ENCODE peak calls at places on chromosomes 11 and 22, in nine cellular contexts. R is A673, D is PC-9, M is endodermal cell, B is HFFc6, A is endothelial cell, Q is HFF-Myc, Y is vagina, V is dorsolateral prefrontal cortex. G is an unnamed sample.

GRCh38 chr11:38598413-38598812 is 2000.4 kb upstream of the RAG2 start:
- DNase-seq in R (no peak), D (no peak), M (no peak), B (no peak), A (peak; percentile 5), Q (no peak), Y (no peak), V (no peak), G (no peak)

GRCh38 chr11:112391086-112391485 is 130.4 kb upstream of the PLET1 start:
- DNase-seq in R (no peak), D (no peak), M (no peak), B (no peak), A (no peak), Q (no peak), Y (no peak), V (no peak), G (no peak)

GRCh38 chr11:1640076-1640946 is 10.7 kb downstream of the KRTAP5-5 start:
- DNase-seq in R (peak; percentile 33), D (no peak), M (peak; percentile 90), B (no peak), A (peak; percentile 66), Q (no peak), Y (no peak), V (no peak), G (peak; percentile 63)

GRCh38 chr11:86559311-86559945 is 113.0 kb downstream of the ME3 start:
- DNase-seq in R (peak; percentile 31), D (no peak), M (no peak), B (peak; percentile 86), A (no peak), Q (no peak), Y (peak; percentile 79), V (no peak), G (peak; percentile 69)

GRCh38 chr11:84383571-84383970 is 1097.4 kb upstream of the CCDC90B start:
- DNase-seq in R (no peak), D (no peak), M (no peak), B (no peak), A (no peak), Q (no peak), Y (no peak), V (no peak), G (peak; percentile 65)

GRCh38 chr11:83019888-83020579 is 51.7 kb downstream of the RAB30 start:
- DNase-seq in R (no peak), D (no peak), M (no peak), B (no peak), A (no peak), Q (no peak), Y (no peak), V (peak; percentile 63), G (no peak)

GRCh38 chr11:29634248-29634647 is 382.6 kb downstream of the KCNA4 start:
- DNase-seq in R (no peak), D (no peak), M (no peak), B (no peak), A (no peak), Q (no peak), Y (no peak), V (no peak), G (no peak)

GRCh38 chr11:70712471-70712870 is 314.1 kb downstream of the CTTN start:
- DNase-seq in R (peak; percentile 49), D (no peak), M (no peak), B (no peak), A (no peak), Q (no peak), Y (no peak), V (no peak), G (no peak)

GRCh38 chr11:64638017-64638664 is 47.1 kb downstream of the SLC22A12 start:
- DNase-seq in R (peak; percentile 75), D (no peak), M (peak; percentile 82), B (no peak), A (peak; percentile 34), Q (no peak), Y (no peak), V (no peak), G (peak; percentile 82)

GRCh38 chr11:36469881-36470802 is 39.9 kb downstream of the TRAF6 start:
- DNase-seq in R (peak; percentile 54), D (no peak), M (no peak), B (peak; percentile 59), A (no peak), Q (no peak), Y (no peak), V (no peak), G (no peak)

GRCh38 chr22:36331912-36332622 is 55.7 kb downstream of the MYH9 start:
- DNase-seq in R (peak; percentile 72), D (peak; percentile 79), M (peak; percentile 68), B (no peak), A (peak; percentile 22), Q (peak; percentile 57), Y (no peak), V (peak; percentile 54), G (peak; percentile 91)

GRCh38 chr11:60910711-60911366 is 3.1 kb upstream of the TMEM109 start:
- DNase-seq in R (peak; percentile 39), D (no peak), M (no peak), B (no peak), A (peak; percentile 36), Q (no peak), Y (no peak), V (no peak), G (peak; percentile 58)
- TF ChIP-seq CTCF in R (no peak), D (no peak), M (peak; percentile 41), B (peak; percentile 24), A (no peak), Q (no peak), Y (no peak), V (no peak), G (no peak)

GRCh38 chr11:73907191-73907590 is 30.4 kb downstream of the PAAF1 start:
- DNase-seq in R (no peak), D (peak; percentile 14), M (peak; percentile 43), B (peak; percentile 45), A (no peak), Q (peak; percentile 10), Y (no peak), V (no peak), G (no peak)
- TF ChIP-seq CTCF in R (no peak), D (peak; percentile 40), M (peak; percentile 33), B (peak; percentile 56), A (no peak), Q (no peak), Y (no peak), V (no peak), G (no peak)

DNA sequence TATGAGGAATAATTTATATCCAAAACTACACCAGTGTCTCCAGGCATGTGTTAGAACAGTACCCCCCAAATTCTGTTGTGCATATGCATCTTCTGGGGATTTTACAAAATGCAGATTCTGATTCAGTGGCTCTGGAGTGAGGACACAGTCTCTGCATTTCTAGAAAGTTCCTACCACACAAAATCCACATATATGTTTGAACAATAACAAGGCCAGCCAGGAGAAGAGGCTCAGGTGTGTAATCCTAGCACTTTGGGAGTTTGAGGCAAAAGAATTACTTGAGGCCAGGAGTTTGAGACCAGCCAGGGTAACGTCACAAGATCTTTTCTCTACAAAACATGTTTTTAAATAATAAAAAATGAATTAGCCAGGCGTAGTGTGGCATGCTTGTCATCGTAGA is 84.9 kb downstream of the ZNF280B start:
- DNase-seq in R (no peak), D (no peak), M (no peak), B (no peak), A (no peak), Q (no peak), Y (no peak), V (no peak), G (no peak)
- TF ChIP-seq CTCF in R (no peak), D (no peak), M (no peak), B (no peak), A (no peak), Q (no peak), Y (no peak), V (no peak), G (no peak)

GRCh38 chr11:44565008-44565745 is at the start of gene CD82:
- DNase-seq in R (peak; percentile 100), D (peak; percentile 100), M (peak; percentile 100), B (peak; percentile 98), A (peak; percentile 100), Q (peak; percentile 81), Y (peak; percentile 99), V (peak; percentile 99), G (peak; percentile 100)
- TF ChIP-seq CTCF in R (peak; percentile 42), D (no peak), M (peak; percentile 63), B (peak; percentile 63), A (peak; percentile 30), Q (no peak), Y (no peak), V (peak; percentile 3), G (no peak)

GRCh38 chr11:88363566-88364169 is 26.1 kb upstream of the CTSC start:
- DNase-seq in R (peak; percentile 73), D (peak; percentile 27), M (no peak), B (peak; percentile 24), A (no peak), Q (no peak), Y (no peak), V (no peak), G (no peak)
- TF ChIP-seq CTCF in R (no peak), D (no peak), M (no peak), B (no peak), A (no peak), Q (no peak), Y (no peak), V (no peak), G (no peak)

GRCh38 chr11:73225851-73226250 is 7.8 kb downstream of the P2RY2 start:
- DNase-seq in R (no peak), D (no peak), M (peak; percentile 33), B (no peak), A (no peak), Q (no peak), Y (no peak), V (no peak), G (peak; percentile 32)

GRCh38 chr11:73229321-73230275 is 11.5 kb downstream of the P2RY2 start:
- DNase-seq in R (no peak), D (no peak), M (peak; percentile 65), B (no peak), A (no peak), Q (no peak), Y (no peak), V (peak; percentile 17), G (peak; percentile 44)

GRCh38 chr11:73226297-73227006 is 8.4 kb downstream of the P2RY2 start:
- DNase-seq in R (no peak), D (no peak), M (peak; percentile 38), B (no peak), A (no peak), Q (no peak), Y (no peak), V (no peak), G (no peak)

GRCh38 chr11:73228268-73229134 is 10.4 kb downstream of the P2RY2 start:
- DNase-seq in R (no peak), D (no peak), M (peak; percentile 49), B (no peak), A (no peak), Q (no peak), Y (no peak), V (peak; percentile 17), G (no peak)

GRCh38 chr11:73227571-73228211 is 9.6 kb downstream of the P2RY2 start:
- DNase-seq in R (no peak), D (peak; percentile 97), M (peak; percentile 93), B (no peak), A (no peak), Q (no peak), Y (no peak), V (peak; percentile 18), G (peak; percentile 44)
- TF ChIP-seq CTCF in R (no peak), D (peak; percentile 69), M (peak; percentile 67), B (no peak), A (no peak), Q (no peak), Y (no peak), V (no peak), G (peak; percentile 14)

GRCh38 chr11:46896719-46897406 is 21.5 kb downstream of the LRP4 start:
- DNase-seq in R (peak; percentile 96), D (no peak), M (no peak), B (peak; percentile 52), A (no peak), Q (no peak), Y (no peak), V (no peak), G (no peak)
- TF ChIP-seq CTCF in R (peak; percentile 74), D (peak; percentile 53), M (peak; percentile 65), B (peak; percentile 67), A (peak; percentile 24), Q (peak; percentile 25), Y (no peak), V (no peak), G (no peak)